ENCODE peak calls at places on chromosomes 12 and 14, in four cellular contexts. D is T1000, Y is RKO, E is dermis microvascular lymphatic vessel endothelial cell. V is an unnamed sample.

GRCh38 chr14:61537567-61538463 is 157.5 kb upstream of the HIF1A start:
- DNase-seq in D (no peak), Y (peak), E (peak), V (peak)

GRCh38 chr12:45615268-45615667 is 114.2 kb upstream of the ARID2 start:
- DNase-seq in D (no peak), Y (no peak), E (no peak), V (peak)

GRCh38 chr12:1481326-1481725 is 113.1 kb downstream of the FBXL14 start:
- DNase-seq in D (no peak), Y (no peak), E (no peak), V (no peak)

GRCh38 chr12:30836656-30837445 is 82.1 kb upstream of the CAPRIN2 start:
- DNase-seq in D (no peak), Y (no peak), E (no peak), V (no peak)

GRCh38 chr12:66188584-66189475 is at the start of gene IRAK3:
- DNase-seq in D (no peak), Y (no peak), E (peak), V (no peak)

GRCh38 chr12:12901158-12901791 is 9.9 kb downstream of the GPRC5A start:
- DNase-seq in D (peak), Y (peak), E (no peak), V (peak)

GRCh38 chr12:59005195-59005961 is 85.1 kb upstream of the LRIG3 start:
- DNase-seq in D (no peak), Y (no peak), E (no peak), V (peak)

GRCh38 chr14:53946404-53947400 is 9.9 kb downstream of the BMP4 start:
- DNase-seq in D (no peak), Y (no peak), E (no peak), V (no peak)

GRCh38 chr14:104332634-104333270 is 194.4 kb downstream of the KIF26A start:
- DNase-seq in D (no peak), Y (no peak), E (no peak), V (no peak)

GRCh38 chr14:38404100-38404541 is 148.2 kb upstream of the CLEC14A start:
- DNase-seq in D (no peak), Y (no peak), E (no peak), V (no peak)

GRCh38 chr14:81927069-81927468 is 393.4 kb upstream of the SEL1L start:
- DNase-seq in D (no peak), Y (peak), E (no peak), V (no peak)

GRCh38 chr14:105843444-105844046 is 317.2 kb downstream of the TMEM121 start:
- DNase-seq in D (no peak), Y (no peak), E (no peak), V (no peak)

GRCh38 chr12:74429535-74429934 is 108.1 kb upstream of the ATXN7L3B start:
- DNase-seq in D (no peak), Y (no peak), E (no peak), V (no peak)

GRCh38 chr14:104724407-104724980 is 465 bp downstream of the ADSS1 start:
- DNase-seq in D (no peak), Y (peak), E (no peak), V (no peak)

GRCh38 chr12:62899568-62900390 is 35.2 kb downstream of the PPM1H start:
- DNase-seq in D (no peak), Y (no peak), E (no peak), V (no peak)

GRCh38 chr12:76337583-76337982 is 10.6 kb downstream of the BBS10 start:
- DNase-seq in D (no peak), Y (no peak), E (no peak), V (peak)

GRCh38 chr14:99575043-99576023 is 28.7 kb downstream of the CCDC85C start:
- DNase-seq in D (peak), Y (no peak), E (no peak), V (peak)

GRCh38 chr14:51807355-51807754 is 53.1 kb upstream of the GNG2 start:
- DNase-seq in D (no peak), Y (no peak), E (no peak), V (no peak)

GRCh38 chr12:2610358-2610757 is 184.4 kb upstream of the FKBP4 start:
- DNase-seq in D (no peak), Y (no peak), E (no peak), V (no peak)

GRCh38 chr14:100424504-100425453 is 101.6 kb downstream of the SLC25A47 start:
- DNase-seq in D (no peak), Y (no peak), E (no peak), V (no peak)

GRCh38 chr12:117580718-117581062 is 219.3 kb upstream of the NOS1 start:
- DNase-seq in D (no peak), Y (peak), E (no peak), V (no peak)

GRCh38 chr12:70399319-70399718 is 33.2 kb downstream of the KCNMB4 start:
- DNase-seq in D (no peak), Y (no peak), E (no peak), V (no peak)

GRCh38 chr14:104882991-104883660 is 18.1 kb downstream of the CEP170B start:
- DNase-seq in D (no peak), Y (no peak), E (no peak), V (no peak)

GRCh38 chr12:132514216-132514820 is 24.4 kb downstream of the FBRSL1 start:
- DNase-seq in D (no peak), Y (no peak), E (no peak), V (no peak)

GRCh38 chr14:36161781-36162180 is 14.7 kb downstream of the PTCSC3 start:
- DNase-seq in D (no peak), Y (no peak), E (no peak), V (no peak)

GRCh38 chr12:65608319-65608916 is 215.9 kb upstream of the HMGA2 start:
- DNase-seq in D (no peak), Y (no peak), E (no peak), V (no peak)

GRCh38 chr12:31518680-31519227 is 72.2 kb downstream of the DENND5B start:
- DNase-seq in D (peak), Y (peak), E (peak), V (peak)

GRCh38 chr12:109393437-109394345 is 46.0 kb downstream of the MYO1H start:
- DNase-seq in D (peak), Y (peak), E (peak), V (peak)

GRCh38 chr14:60051690-60052324 is 39.9 kb upstream of the PCNX4 start:
- DNase-seq in D (no peak), Y (no peak), E (no peak), V (no peak)

GRCh38 chr12:45234134-45234865 is 18.4 kb downstream of the ANO6 start:
- DNase-seq in D (peak), Y (peak), E (peak), V (peak)